ENCODE peak calls at places on chromosomes 2 and 18, in six cellular contexts. O is HCT116, C is K562, R is Panc1, L is GM23338, B is SK-N-SH. W is an unnamed sample.

GRCh38 chr2:156736950-156737349 is 300.8 kb downstream of the GPD2 start:
- DNase-seq in O (no peak), C (no peak), R (no peak), L (no peak), B (no peak), W (no peak)

GRCh38 chr2:181258761-181259160 is 198.4 kb upstream of the ITGA4 start:
- DNase-seq in O (no peak), C (no peak), R (no peak), L (no peak), B (no peak), W (no peak)

GRCh38 chr2:237423891-237424290 is 9.9 kb upstream of the COL6A3 start:
- DNase-seq in O (no peak), C (no peak), R (no peak), L (no peak), B (no peak), W (no peak)

GRCh38 chr2:1910562-1911256 is 166.4 kb upstream of the PXDN start:
- DNase-seq in O (no peak), C (no peak), R (no peak), L (peak; percentile 48), B (peak; percentile 61), W (no peak)

GRCh38 chr18:2139676-2140075 is 431.6 kb downstream of the METTL4 start:
- DNase-seq in O (no peak), C (no peak), R (no peak), L (no peak), B (no peak), W (no peak)

GRCh38 chr2:217017788-217018187 is 157.9 kb upstream of the TNP1 start:
- DNase-seq in O (no peak), C (no peak), R (no peak), L (no peak), B (no peak), W (no peak)

GRCh38 chr18:59536181-59536580 is 161.0 kb downstream of the CCBE1 start:
- DNase-seq in O (no peak), C (no peak), R (no peak), L (no peak), B (no peak), W (no peak)

GRCh38 chr2:175236930-175237329 is 55.4 kb upstream of the ATP5MC3 start:
- DNase-seq in O (no peak), C (no peak), R (no peak), L (no peak), B (no peak), W (no peak)

GRCh38 chr2:187461294-187462261 is 13.5 kb upstream of the CALCRL start:
- DNase-seq in O (no peak), C (no peak), R (no peak), L (peak; percentile 79), B (no peak), W (no peak)

GRCh38 chr2:70518557-70518956 is 35.1 kb downstream of the TGFA start:
- DNase-seq in O (no peak), C (no peak), R (no peak), L (no peak), B (no peak), W (no peak)

GRCh38 chr2:238161291-238162051 is 2.7 kb downstream of the ERFE start:
- DNase-seq in O (no peak), C (no peak), R (no peak), L (no peak), B (peak; percentile 22), W (no peak)

GRCh38 chr18:64119916-64120315 is 29.0 kb downstream of the LINC00305 start:
- DNase-seq in O (no peak), C (no peak), R (no peak), L (peak; percentile 27), B (no peak), W (no peak)

GRCh38 chr2:45119038-45119437 is 109.8 kb upstream of the SIX2 start:
- DNase-seq in O (no peak), C (no peak), R (peak; percentile 85), L (no peak), B (no peak), W (no peak)

GRCh38 chr2:25617948-25618646 is 55.3 kb downstream of the DTNB start:
- DNase-seq in O (no peak), C (no peak), R (peak; percentile 43), L (no peak), B (no peak), W (no peak)

GRCh38 chr18:36078751-36079529 is 11.6 kb upstream of the RPRD1A start:
- DNase-seq in O (no peak), C (no peak), R (no peak), L (no peak), B (no peak), W (no peak)

GRCh38 chr2:10440736-10441135 is 7.4 kb downstream of the ODC1 start:
- DNase-seq in O (no peak), C (no peak), R (no peak), L (no peak), B (no peak), W (peak; percentile 40)

GRCh38 chr18:59359576-59359952 is 499 bp upstream of the LMAN1 start:
- DNase-seq in O (no peak), C (no peak), R (no peak), L (no peak), B (no peak), W (no peak)

GRCh38 chr2:173288561-173288960 is 66.1 kb upstream of the CDCA7 start:
- DNase-seq in O (no peak), C (no peak), R (no peak), L (no peak), B (no peak), W (no peak)

GRCh38 chr2:72883356-72883962 is 3.7 kb upstream of the SPR start:
- DNase-seq in O (no peak), C (no peak), R (no peak), L (peak; percentile 89), B (no peak), W (no peak)

GRCh38 chr18:11887305-11888262 is 20.5 kb downstream of the MPPE1 start:
- DNase-seq in O (no peak), C (no peak), R (no peak), L (no peak), B (no peak), W (no peak)

GRCh38 chr18:79466591-79466990 is 70.9 kb downstream of the NFATC1 start:
- DNase-seq in O (no peak), C (no peak), R (no peak), L (no peak), B (no peak), W (no peak)

GRCh38 chr18:58298251-58299134 is 254.5 kb downstream of the NEDD4L start:
- DNase-seq in O (no peak), C (peak; percentile 13), R (no peak), L (no peak), B (no peak), W (no peak)

GRCh38 chr2:28956415-28956826 is 24.7 kb upstream of the TOGARAM2 start:
- DNase-seq in O (peak; percentile 18), C (peak; percentile 76), R (no peak), L (peak; percentile 89), B (peak; percentile 61), W (peak; percentile 51)

GRCh38 chr18:26700201-26700600 is 151.8 kb upstream of the KCTD1 start:
- DNase-seq in O (no peak), C (no peak), R (no peak), L (no peak), B (no peak), W (peak; percentile 37)

GRCh38 chr2:25377822-25378421 is 36.2 kb upstream of the DNMT3A start:
- DNase-seq in O (no peak), C (no peak), R (no peak), L (no peak), B (no peak), W (no peak)

GRCh38 chr2:71453404-71454220 is at the start of gene DYSF:
- DNase-seq in O (no peak), C (peak; percentile 82), R (no peak), L (peak; percentile 85), B (peak; percentile 59), W (no peak)

GRCh38 chr2:72140621-72140960 is 7.1 kb downstream of the CYP26B1 start:
- DNase-seq in O (no peak), C (no peak), R (no peak), L (no peak), B (peak; percentile 19), W (no peak)

GRCh38 chr2:42052702-42053481 is 5.1 kb downstream of the PKDCC start:
- DNase-seq in O (no peak), C (peak; percentile 28), R (no peak), L (no peak), B (no peak), W (no peak)
- TF ChIP-seq POLR2AphosphoS5 in O (no peak), C (no peak), R (no peak), L (no peak), B (no peak), W (no peak)

GRCh38 chr2:219658447-219658846 is 31.0 kb downstream of the SLC4A3 start:
- DNase-seq in O (no peak), C (no peak), R (no peak), L (no peak), B (no peak), W (no peak)
- TF ChIP-seq REST in O (no peak), C (no peak), R (no peak), L (no peak), B (no peak), W (no peak)

DNA sequence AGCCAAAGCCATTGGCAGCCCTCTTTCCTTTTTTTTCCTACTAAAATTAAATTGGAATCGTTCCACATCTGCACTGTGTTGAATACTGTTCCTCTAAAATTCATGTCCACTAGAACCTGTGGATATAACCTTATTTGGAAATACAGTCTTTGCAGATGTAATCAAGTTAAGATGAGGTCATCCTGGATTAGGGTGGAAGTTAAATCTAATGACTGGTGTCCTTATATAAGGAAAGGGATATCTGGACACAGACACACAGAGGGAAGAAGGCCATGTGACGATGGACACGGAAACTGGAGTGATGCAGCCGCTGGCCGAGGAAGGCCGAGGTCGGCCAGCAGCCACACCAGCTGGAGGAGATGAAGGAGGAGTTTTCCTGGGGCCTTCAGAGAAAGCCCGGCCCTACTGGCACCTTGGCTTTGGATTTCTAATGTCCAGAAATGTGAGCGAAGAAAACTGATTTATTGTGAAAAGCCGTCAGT is 49.4 kb downstream of the LONRF2 start:
- DNase-seq in O (no peak), C (no peak), R (no peak), L (no peak), B (peak; percentile 32), W (no peak)
- TF ChIP-seq POLR2AphosphoS5 in O (no peak), C (no peak), R (no peak), L (no peak), B (no peak), W (no peak)

GRCh38 chr2:215831296-215831913 is 181.9 kb downstream of the MREG start:
- DNase-seq in O (no peak), C (no peak), R (no peak), L (no peak), B (no peak), W (peak; percentile 32)

GRCh38 chr2:215830313-215830712 is 183.0 kb downstream of the MREG start:
- DNase-seq in O (peak; percentile 12), C (peak; percentile 64), R (no peak), L (no peak), B (no peak), W (no peak)

GRCh38 chr2:215826838-215827441 is 186.4 kb downstream of the MREG start:
- DNase-seq in O (no peak), C (no peak), R (no peak), L (peak; percentile 13), B (no peak), W (no peak)

GRCh38 chr2:215828528-215829184 is 184.7 kb downstream of the MREG start:
- DNase-seq in O (peak; percentile 58), C (peak; percentile 34), R (peak; percentile 20), L (peak; percentile 89), B (peak; percentile 46), W (peak; percentile 44)

DNA sequence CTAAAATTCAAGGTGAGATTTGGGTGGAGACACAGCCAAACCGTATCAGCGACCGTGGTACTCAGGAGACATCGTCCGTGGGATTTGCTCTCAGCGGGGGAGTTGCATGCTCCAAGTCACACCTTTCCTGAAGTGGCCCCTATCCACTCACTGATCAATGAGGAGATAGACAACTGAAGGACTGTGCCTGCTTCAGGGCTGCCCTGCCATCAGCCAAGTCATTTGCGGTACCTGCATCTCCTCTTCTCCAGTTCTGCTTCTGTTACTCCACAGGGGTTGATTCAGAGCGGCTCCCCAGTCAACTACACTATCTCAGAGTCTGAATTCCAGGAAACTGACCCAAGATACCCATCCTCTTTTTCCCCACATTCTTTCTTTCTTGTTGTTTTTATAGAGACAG is 184.1 kb downstream of the MREG start:
- DNase-seq in O (no peak), C (no peak), R (no peak), L (no peak), B (no peak), W (no peak)
- TF ChIP-seq REST in O (no peak), C (no peak), R (no peak), L (no peak), B (no peak), W (no peak)